ENCODE peak calls at places on chromosomes 6 and 20, in four cellular contexts. One of them, this sample, is unnamed. For H3K27me3, the result is how much of the 10 kb centered on the place peaks cover.

GRCh38 chr20:36779656-36780025 is 6.1 kb upstream of the DSN1 start:
- DNase-seq in stomach: no peak
- DNase-seq in uterus: no peak
- DNase-seq in body of pancreas: no peak
- DNase-seq in this sample: no peak

GRCh38 chr6:53581161-53581560 is 36.3 kb upstream of the GCLC start:
- DNase-seq in stomach: no peak
- DNase-seq in uterus: peak
- DNase-seq in body of pancreas: no peak
- DNase-seq in this sample: no peak

GRCh38 chr6:89604662-89605061 is 33.9 kb downstream of the LYRM2 start:
- DNase-seq in stomach: no peak
- DNase-seq in body of pancreas: no peak
- DNase-seq in uterus: no peak
- DNase-seq in this sample: no peak

GRCh38 chr6:91633374-91634184 is 1046.7 kb upstream of the MAP3K7 start:
- DNase-seq in body of pancreas: no peak
- DNase-seq in uterus: no peak
- DNase-seq in stomach: no peak
- DNase-seq in this sample: no peak

GRCh38 chr6:143157146-143157545 is 96.5 kb downstream of the AIG1 start:
- DNase-seq in stomach: no peak
- DNase-seq in body of pancreas: no peak
- DNase-seq in uterus: no peak
- DNase-seq in this sample: no peak

GRCh38 chr20:45469336-45470261 is at the start of gene WFDC2:
- DNase-seq in uterus: no peak
- DNase-seq in body of pancreas: peak
- DNase-seq in stomach: peak
- DNase-seq in this sample: peak

GRCh38 chr20:59221049-59221748 is 57.6 kb downstream of the ZNF831 start:
- DNase-seq in stomach: no peak
- DNase-seq in uterus: no peak
- DNase-seq in body of pancreas: no peak
- DNase-seq in this sample: no peak

GRCh38 chr6:137391061-137391814 is 103.0 kb downstream of the OLIG3 start:
- DNase-seq in uterus: no peak
- DNase-seq in body of pancreas: no peak
- DNase-seq in stomach: no peak
- DNase-seq in this sample: no peak

GRCh38 chr6:1057490-1058135 is 254.3 kb upstream of the FOXQ1 start:
- DNase-seq in body of pancreas: no peak
- DNase-seq in uterus: no peak
- DNase-seq in stomach: no peak
- DNase-seq in this sample: no peak

GRCh38 chr6:54846243-54846856 is at the start of gene FAM83B:
- DNase-seq in uterus: no peak
- DNase-seq in body of pancreas: peak
- DNase-seq in stomach: peak
- DNase-seq in this sample: peak

DNA sequence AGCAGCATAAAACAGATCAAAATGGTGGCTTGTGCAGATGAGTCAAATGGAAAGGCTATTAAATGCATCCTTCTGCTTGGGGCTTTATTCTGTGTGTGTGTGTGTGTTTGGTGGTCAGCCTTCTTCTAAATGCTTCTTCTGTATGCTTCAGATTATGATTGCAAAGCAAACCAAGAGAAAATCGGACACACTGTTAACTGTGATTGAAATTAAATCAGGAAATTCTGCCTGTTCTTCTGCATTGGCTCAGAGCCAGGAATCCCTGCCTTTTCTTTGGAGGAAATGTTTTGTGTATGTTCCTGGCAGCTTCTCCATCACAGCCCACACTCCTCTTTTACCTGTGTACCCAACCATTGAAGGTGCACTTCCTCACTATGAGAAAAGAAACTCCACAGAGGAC is 22.3 kb upstream of the PDE10A start:
- DNase-seq in body of pancreas: no peak
- DNase-seq in uterus: no peak
- DNase-seq in stomach: no peak
- DNase-seq in this sample: no peak
- H3K27me3 ChIP-seq in body of pancreas: under half
- H3K27me3 ChIP-seq in uterus: under half
- H3K27me3 ChIP-seq in stomach: under half
- H3K27me3 ChIP-seq in this sample: under half

GRCh38 chr20:46787986-46788762 is 78.7 kb downstream of the SLC2A10 start:
- DNase-seq in body of pancreas: no peak
- DNase-seq in stomach: no peak
- DNase-seq in uterus: no peak
- DNase-seq in this sample: no peak

GRCh38 chr20:46785958-46786357 is 76.5 kb downstream of the SLC2A10 start:
- DNase-seq in stomach: no peak
- DNase-seq in uterus: no peak
- DNase-seq in body of pancreas: no peak
- DNase-seq in this sample: no peak

GRCh38 chr20:46786566-46786965 is 77.1 kb downstream of the SLC2A10 start:
- DNase-seq in uterus: no peak
- DNase-seq in body of pancreas: no peak
- DNase-seq in stomach: no peak
- DNase-seq in this sample: no peak

GRCh38 chr20:46779831-46780230 is 70.4 kb downstream of the SLC2A10 start:
- DNase-seq in uterus: no peak
- DNase-seq in stomach: no peak
- DNase-seq in body of pancreas: no peak
- DNase-seq in this sample: no peak

GRCh38 chr20:46784450-46785127 is 75.1 kb downstream of the SLC2A10 start:
- DNase-seq in body of pancreas: no peak
- DNase-seq in stomach: no peak
- DNase-seq in uterus: peak
- DNase-seq in this sample: no peak
- TF ChIP-seq CTCF in body of pancreas: no peak
- TF ChIP-seq CTCF in stomach: no peak
- TF ChIP-seq CTCF in uterus: no peak
- TF ChIP-seq CTCF in this sample: no peak

GRCh38 chr20:56924976-56925695 is 296.0 kb downstream of the TFAP2C start:
- DNase-seq in uterus: no peak
- DNase-seq in body of pancreas: no peak
- DNase-seq in stomach: no peak
- DNase-seq in this sample: no peak

GRCh38 chr20:56922497-56922896 is 293.4 kb downstream of the TFAP2C start:
- DNase-seq in body of pancreas: no peak
- DNase-seq in uterus: no peak
- DNase-seq in stomach: no peak
- DNase-seq in this sample: no peak

GRCh38 chr20:56926501-56926900 is 297.4 kb downstream of the TFAP2C start:
- DNase-seq in stomach: no peak
- DNase-seq in uterus: no peak
- DNase-seq in body of pancreas: no peak
- DNase-seq in this sample: no peak

GRCh38 chr20:56925696-56926101 is 296.6 kb downstream of the TFAP2C start:
- DNase-seq in uterus: no peak
- DNase-seq in stomach: no peak
- DNase-seq in body of pancreas: no peak
- DNase-seq in this sample: no peak

GRCh38 chr20:56924316-56924975 is 295.3 kb downstream of the TFAP2C start:
- DNase-seq in body of pancreas: no peak
- DNase-seq in stomach: no peak
- DNase-seq in uterus: no peak
- DNase-seq in this sample: no peak
- H3K27me3 ChIP-seq in body of pancreas: under half
- H3K27me3 ChIP-seq in stomach: half or more
- H3K27me3 ChIP-seq in uterus: under half
- H3K27me3 ChIP-seq in this sample: under half

DNA sequence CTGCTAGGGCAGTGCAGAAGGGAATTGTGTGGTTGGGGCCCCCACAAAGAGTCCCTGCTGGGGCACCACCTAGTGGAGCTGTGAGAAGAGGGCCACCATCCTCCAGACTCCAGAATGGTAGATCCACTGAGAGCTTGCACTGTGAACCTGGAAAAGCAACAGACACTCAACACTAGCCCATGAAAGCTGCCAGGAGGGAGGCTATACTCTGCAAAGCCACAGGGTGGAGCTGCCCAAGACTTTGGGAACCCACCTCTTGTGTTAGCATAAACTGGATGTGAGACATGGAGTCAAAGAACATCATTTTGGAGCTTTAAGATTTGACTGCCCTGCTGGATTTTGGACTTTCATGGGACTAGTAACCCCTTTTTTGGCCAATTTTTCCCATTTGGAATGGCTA is 328.4 kb upstream of the KHDRBS2 start:
- DNase-seq in body of pancreas: no peak
- DNase-seq in uterus: no peak
- DNase-seq in stomach: no peak
- DNase-seq in this sample: no peak
- TF ChIP-seq CTCF in body of pancreas: no peak
- TF ChIP-seq CTCF in uterus: no peak
- TF ChIP-seq CTCF in stomach: no peak
- TF ChIP-seq CTCF in this sample: no peak

DNA sequence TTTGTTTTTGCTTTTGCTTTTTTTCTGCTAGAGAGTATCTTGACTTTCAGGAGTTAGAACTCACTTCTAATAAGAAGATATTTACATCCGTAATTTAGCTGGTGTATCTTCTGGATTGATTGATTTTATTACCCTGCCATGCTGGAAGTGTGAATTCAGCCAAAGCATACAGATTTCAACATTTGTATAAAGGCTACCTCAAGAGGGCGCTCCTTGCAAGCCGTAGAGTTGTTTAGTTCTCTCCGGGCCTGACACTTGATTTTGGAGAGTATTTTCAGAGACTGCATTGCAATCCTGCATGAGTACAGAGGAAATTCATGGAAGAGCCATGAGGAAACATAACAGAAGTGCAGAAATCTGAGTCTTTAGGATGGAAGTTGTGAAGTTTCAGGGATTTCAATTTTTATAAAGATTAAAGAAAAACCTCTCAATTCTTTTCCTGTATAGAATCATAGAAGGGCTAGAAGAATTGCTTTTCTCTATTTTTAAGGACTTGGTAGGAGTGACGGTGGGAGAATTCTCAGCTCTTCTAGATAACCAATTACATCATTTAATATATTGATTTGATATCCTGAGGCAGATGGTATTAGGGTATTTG is 66.7 kb upstream of the TIAM2 start:
- DNase-seq in uterus: peak
- DNase-seq in stomach: peak
- DNase-seq in body of pancreas: peak
- DNase-seq in this sample: peak
- H3K27me3 ChIP-seq in uterus: under half
- H3K27me3 ChIP-seq in stomach: under half
- H3K27me3 ChIP-seq in body of pancreas: under half
- H3K27me3 ChIP-seq in this sample: under half

GRCh38 chr6:32954983-32955802 is 2.3 kb upstream of the HLA-DMA start:
- DNase-seq in body of pancreas: peak
- DNase-seq in stomach: peak
- DNase-seq in uterus: no peak
- DNase-seq in this sample: no peak
- TF ChIP-seq CTCF in body of pancreas: peak
- TF ChIP-seq CTCF in stomach: no peak
- TF ChIP-seq CTCF in uterus: no peak
- TF ChIP-seq CTCF in this sample: peak

DNA sequence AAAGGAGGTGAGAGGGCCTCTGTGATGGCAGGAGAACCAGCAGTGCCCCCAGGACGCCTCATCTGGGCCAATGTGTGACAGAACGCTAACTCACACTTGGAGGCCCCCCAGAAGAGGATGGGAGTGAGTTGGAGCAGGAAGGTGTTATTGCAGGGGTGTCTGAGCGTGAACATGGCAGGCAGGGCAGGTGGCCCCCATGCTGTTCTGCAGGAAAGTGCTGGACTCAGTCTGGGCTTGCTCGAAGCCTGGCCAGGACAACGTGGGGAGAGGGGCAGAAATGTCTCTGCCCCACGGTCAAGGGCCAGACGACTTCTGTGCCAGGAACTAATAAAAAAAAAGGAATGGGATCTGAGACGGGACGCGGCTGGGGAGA is 931 bp upstream of the EBF4 start:
- DNase-seq in uterus: no peak
- DNase-seq in stomach: no peak
- DNase-seq in body of pancreas: no peak
- DNase-seq in this sample: no peak
- H3K27me3 ChIP-seq in uterus: under half
- H3K27me3 ChIP-seq in stomach: under half
- H3K27me3 ChIP-seq in body of pancreas: under half
- H3K27me3 ChIP-seq in this sample: under half